ENCODE peak calls at places on chromosomes 7 and 10, in five cellular contexts. One of them, this sample, is unnamed.

GRCh38 chr10:119970107-119970506 is 77.6 kb downstream of the SEC23IP start:
- DNase-seq in cardiac muscle cell: no peak
- DNase-seq in CD8-positive, alpha-beta T cell: no peak
- DNase-seq in pancreas: no peak
- DNase-seq in tibial artery: no peak
- DNase-seq in this sample: no peak

GRCh38 chr7:80783688-80784327 is 135.0 kb downstream of the SEMA3C start:
- DNase-seq in cardiac muscle cell: no peak
- DNase-seq in CD8-positive, alpha-beta T cell: no peak
- DNase-seq in pancreas: no peak
- DNase-seq in tibial artery: no peak
- DNase-seq in this sample: no peak

GRCh38 chr7:73521636-73522080 is 435 bp downstream of the BAZ1B start:
- DNase-seq in cardiac muscle cell: no peak
- DNase-seq in CD8-positive, alpha-beta T cell: no peak
- DNase-seq in pancreas: peak; percentile 77
- DNase-seq in tibial artery: peak; percentile 23
- DNase-seq in this sample: no peak

GRCh38 chr10:44462338-44462914 is 77.5 kb upstream of the CXCL12 start:
- DNase-seq in cardiac muscle cell: no peak
- DNase-seq in CD8-positive, alpha-beta T cell: no peak
- DNase-seq in pancreas: no peak
- DNase-seq in tibial artery: no peak
- DNase-seq in this sample: no peak

GRCh38 chr7:68684246-68684850 is 913.9 kb upstream of the AUTS2 start:
- DNase-seq in cardiac muscle cell: peak; percentile 59
- DNase-seq in CD8-positive, alpha-beta T cell: no peak
- DNase-seq in pancreas: no peak
- DNase-seq in tibial artery: no peak
- DNase-seq in this sample: no peak

GRCh38 chr7:98202367-98203195 is 8.7 kb upstream of the BHLHA15 start:
- DNase-seq in cardiac muscle cell: no peak
- DNase-seq in CD8-positive, alpha-beta T cell: peak; percentile 68
- DNase-seq in pancreas: peak; percentile 14
- DNase-seq in tibial artery: no peak
- DNase-seq in this sample: no peak

GRCh38 chr7:27198138-27198841 is 1.6 kb downstream of the HOXA13 start:
- DNase-seq in cardiac muscle cell: no peak
- DNase-seq in CD8-positive, alpha-beta T cell: no peak
- DNase-seq in pancreas: no peak
- DNase-seq in tibial artery: no peak
- DNase-seq in this sample: no peak

GRCh38 chr10:4541292-4541691 is 284.7 kb upstream of the AKR1E2 start:
- DNase-seq in cardiac muscle cell: peak; percentile 90
- DNase-seq in CD8-positive, alpha-beta T cell: no peak
- DNase-seq in pancreas: no peak
- DNase-seq in tibial artery: peak; percentile 64
- DNase-seq in this sample: no peak

GRCh38 chr7:155505422-155505793 is 41.0 kb downstream of the CNPY1 start:
- DNase-seq in cardiac muscle cell: no peak
- DNase-seq in CD8-positive, alpha-beta T cell: no peak
- DNase-seq in pancreas: no peak
- DNase-seq in tibial artery: no peak
- DNase-seq in this sample: no peak

GRCh38 chr7:139299296-139299695 is 41.8 kb upstream of the FMC1 start:
- DNase-seq in cardiac muscle cell: no peak
- DNase-seq in CD8-positive, alpha-beta T cell: no peak
- DNase-seq in pancreas: no peak
- DNase-seq in tibial artery: no peak
- DNase-seq in this sample: no peak

GRCh38 chr7:36490335-36490940 is 100.8 kb downstream of the ANLN start:
- DNase-seq in cardiac muscle cell: peak; percentile 13
- DNase-seq in CD8-positive, alpha-beta T cell: no peak
- DNase-seq in pancreas: no peak
- DNase-seq in tibial artery: no peak
- DNase-seq in this sample: no peak

GRCh38 chr7:157854066-157854891 is 517.5 kb downstream of the DNAJB6 start:
- DNase-seq in cardiac muscle cell: no peak
- DNase-seq in CD8-positive, alpha-beta T cell: no peak
- DNase-seq in pancreas: no peak
- DNase-seq in tibial artery: peak; percentile 80
- DNase-seq in this sample: peak; percentile 68

GRCh38 chr10:12521423-12521822 is 172.1 kb downstream of the CAMK1D start:
- DNase-seq in cardiac muscle cell: no peak
- DNase-seq in CD8-positive, alpha-beta T cell: no peak
- DNase-seq in pancreas: no peak
- DNase-seq in tibial artery: no peak
- DNase-seq in this sample: no peak

GRCh38 chr10:2978111-2978510 is 89.2 kb upstream of the PFKP start:
- DNase-seq in cardiac muscle cell: peak; percentile 72
- DNase-seq in CD8-positive, alpha-beta T cell: no peak
- DNase-seq in pancreas: no peak
- DNase-seq in tibial artery: no peak
- DNase-seq in this sample: no peak

GRCh38 chr10:132912685-132913558 is 29.4 kb downstream of the CFAP46 start:
- DNase-seq in cardiac muscle cell: no peak
- DNase-seq in CD8-positive, alpha-beta T cell: no peak
- DNase-seq in pancreas: peak; percentile 51
- DNase-seq in tibial artery: peak; percentile 12
- DNase-seq in this sample: no peak

GRCh38 chr10:31347705-31348104 is 28.7 kb downstream of the ZEB1 start:
- DNase-seq in cardiac muscle cell: no peak
- DNase-seq in CD8-positive, alpha-beta T cell: no peak
- DNase-seq in pancreas: no peak
- DNase-seq in tibial artery: no peak
- DNase-seq in this sample: no peak

GRCh38 chr10:31352436-31353226 is 33.6 kb downstream of the ZEB1 start:
- DNase-seq in cardiac muscle cell: no peak
- DNase-seq in CD8-positive, alpha-beta T cell: no peak
- DNase-seq in pancreas: no peak
- DNase-seq in tibial artery: no peak
- DNase-seq in this sample: no peak

GRCh38 chr10:31350891-31351290 is 31.9 kb downstream of the ZEB1 start:
- DNase-seq in cardiac muscle cell: no peak
- DNase-seq in CD8-positive, alpha-beta T cell: no peak
- DNase-seq in pancreas: no peak
- DNase-seq in tibial artery: no peak
- DNase-seq in this sample: no peak

GRCh38 chr10:31358688-31359330 is 39.8 kb downstream of the ZEB1 start:
- DNase-seq in cardiac muscle cell: peak; percentile 47
- DNase-seq in CD8-positive, alpha-beta T cell: no peak
- DNase-seq in pancreas: no peak
- DNase-seq in tibial artery: no peak
- DNase-seq in this sample: no peak

GRCh38 chr10:31353574-31353973 is 34.6 kb downstream of the ZEB1 start:
- DNase-seq in cardiac muscle cell: peak; percentile 28
- DNase-seq in CD8-positive, alpha-beta T cell: no peak
- DNase-seq in pancreas: no peak
- DNase-seq in tibial artery: no peak
- DNase-seq in this sample: no peak
- TF ChIP-seq CTCF in cardiac muscle cell: no peak
- TF ChIP-seq CTCF in CD8-positive, alpha-beta T cell: no peak
- TF ChIP-seq CTCF in pancreas: peak; percentile 13
- TF ChIP-seq CTCF in tibial artery: no peak
- TF ChIP-seq CTCF in this sample: peak; percentile 13

DNA sequence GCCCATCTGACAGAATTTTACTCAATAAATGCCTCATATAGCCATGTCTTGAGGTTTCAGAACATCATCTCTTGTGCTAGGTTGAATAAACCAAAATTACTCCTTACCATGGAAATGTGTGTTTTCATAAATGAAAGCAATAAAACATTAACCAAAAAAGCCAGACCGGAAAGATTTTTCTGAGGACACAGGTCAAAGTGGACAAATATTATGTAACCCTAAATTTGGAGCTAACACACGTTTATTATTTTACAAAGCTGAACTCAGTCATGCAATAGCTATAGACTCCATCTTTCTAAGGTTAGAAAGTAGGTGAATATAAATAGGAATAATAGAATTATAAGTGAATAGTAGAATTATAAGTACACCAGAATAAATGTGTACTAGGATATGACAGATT is 269.1 kb downstream of the TSPAN12 start:
- DNase-seq in cardiac muscle cell: no peak
- DNase-seq in CD8-positive, alpha-beta T cell: no peak
- DNase-seq in pancreas: no peak
- DNase-seq in tibial artery: no peak
- DNase-seq in this sample: no peak
- H3K4me3 ChIP-seq in cardiac muscle cell: no peak overlapping the region
- H3K4me3 ChIP-seq in CD8-positive, alpha-beta T cell: no peak overlapping the region
- H3K4me3 ChIP-seq in pancreas: no peak overlapping the region
- H3K4me3 ChIP-seq in tibial artery: no peak overlapping the region
- H3K4me3 ChIP-seq in this sample: no peak overlapping the region

GRCh38 chr7:30141405-30142045 is 6.7 kb downstream of the MTURN start:
- DNase-seq in cardiac muscle cell: no peak
- DNase-seq in CD8-positive, alpha-beta T cell: no peak
- DNase-seq in pancreas: no peak
- DNase-seq in tibial artery: no peak
- DNase-seq in this sample: no peak
- H3K4me1 ChIP-seq in cardiac muscle cell: peaks cover 31% of the 10 kb centered on the region
- H3K4me1 ChIP-seq in CD8-positive, alpha-beta T cell: no peaks in the 10 kb centered on the region
- H3K4me1 ChIP-seq in pancreas: peaks cover under 1% of the 10 kb centered on the region
- H3K4me1 ChIP-seq in tibial artery: peaks cover 71% of the 10 kb centered on the region
- H3K4me1 ChIP-seq in this sample: peaks cover 45% of the 10 kb centered on the region

GRCh38 chr7:47970750-47971149 is 8.7 kb downstream of the HUS1 start:
- DNase-seq in cardiac muscle cell: no peak
- DNase-seq in CD8-positive, alpha-beta T cell: no peak
- DNase-seq in pancreas: no peak
- DNase-seq in tibial artery: no peak
- DNase-seq in this sample: no peak

GRCh38 chr7:47967123-47967522 is 12.3 kb downstream of the HUS1 start:
- DNase-seq in cardiac muscle cell: no peak
- DNase-seq in CD8-positive, alpha-beta T cell: no peak
- DNase-seq in pancreas: no peak
- DNase-seq in tibial artery: no peak
- DNase-seq in this sample: no peak

GRCh38 chr7:47967708-47968107 is 11.7 kb downstream of the HUS1 start:
- DNase-seq in cardiac muscle cell: no peak
- DNase-seq in CD8-positive, alpha-beta T cell: no peak
- DNase-seq in pancreas: no peak
- DNase-seq in tibial artery: no peak
- DNase-seq in this sample: no peak

GRCh38 chr7:47965456-47965855 is 14.0 kb downstream of the HUS1 start:
- DNase-seq in cardiac muscle cell: no peak
- DNase-seq in CD8-positive, alpha-beta T cell: no peak
- DNase-seq in pancreas: no peak
- DNase-seq in tibial artery: no peak
- DNase-seq in this sample: no peak

DNA sequence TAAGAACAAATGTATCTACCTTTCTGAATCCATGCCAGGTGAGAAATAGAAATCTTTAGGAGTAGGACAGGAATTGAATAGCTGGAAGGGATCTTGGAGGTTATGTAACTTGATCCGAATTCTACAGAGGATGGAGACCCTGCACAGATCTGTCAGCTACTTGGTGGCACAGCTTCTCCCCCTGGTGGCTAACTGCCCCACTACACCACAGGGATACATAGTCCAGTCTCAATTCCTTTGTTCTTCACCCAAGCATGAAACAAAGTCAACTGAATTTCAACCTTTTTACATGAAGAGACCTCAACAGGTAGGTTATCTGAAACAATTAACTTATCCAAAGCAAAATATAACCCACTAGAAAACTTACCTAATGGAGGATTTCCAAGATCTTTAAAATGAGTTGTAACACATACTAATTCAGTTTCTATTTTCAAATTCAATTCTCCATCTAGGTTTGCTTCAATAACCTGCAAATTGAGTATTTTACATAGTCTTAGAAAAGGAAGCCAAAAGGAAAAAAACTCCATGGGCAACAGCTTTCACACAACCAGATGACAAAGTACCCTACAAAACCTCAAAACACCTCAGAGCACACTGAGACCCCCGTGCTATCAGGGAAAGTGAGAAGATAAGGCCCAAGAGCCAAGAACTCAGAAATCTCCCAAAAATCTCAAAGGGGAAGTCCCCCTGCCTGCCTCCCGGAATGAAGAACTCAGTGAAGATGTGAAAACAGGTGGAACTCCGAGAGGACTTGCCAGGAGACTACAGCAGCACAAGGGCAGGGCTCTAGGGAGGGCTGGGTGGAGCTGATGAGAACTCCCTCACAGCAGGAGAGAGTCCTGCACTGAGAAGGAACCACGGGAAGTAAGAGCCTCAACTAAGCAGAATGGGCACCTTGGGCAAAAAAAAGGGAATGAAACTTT is 10.3 kb downstream of the HUS1 start:
- DNase-seq in cardiac muscle cell: peak; percentile 78
- DNase-seq in CD8-positive, alpha-beta T cell: peak; percentile 50
- DNase-seq in pancreas: no peak
- DNase-seq in tibial artery: no peak
- DNase-seq in this sample: no peak
- TF ChIP-seq CTCF in cardiac muscle cell: peak; percentile 96
- TF ChIP-seq CTCF in CD8-positive, alpha-beta T cell: peak; percentile 82
- TF ChIP-seq CTCF in pancreas: peak; percentile 72
- TF ChIP-seq CTCF in tibial artery: peak; percentile 65
- TF ChIP-seq CTCF in this sample: peak; percentile 82

GRCh38 chr7:28315565-28316420 is 96.5 kb upstream of the CREB5 start:
- DNase-seq in cardiac muscle cell: peak; percentile 28
- DNase-seq in CD8-positive, alpha-beta T cell: no peak
- DNase-seq in pancreas: no peak
- DNase-seq in tibial artery: no peak
- DNase-seq in this sample: no peak
- H3K4me3 ChIP-seq in cardiac muscle cell: no peak overlapping the region
- H3K4me3 ChIP-seq in CD8-positive, alpha-beta T cell: no peak overlapping the region
- H3K4me3 ChIP-seq in pancreas: no peak overlapping the region
- H3K4me3 ChIP-seq in tibial artery: no peak overlapping the region
- H3K4me3 ChIP-seq in this sample: no peak overlapping the region